ENCODE peak calls at places on chromosomes 16 and 17, in six cellular contexts. X is prostate gland, T is fibroblast of lung, P is GM12864, S is Caco-2, W is type B pancreatic cell. D is an unnamed sample.

GRCh38 chr17:39973496-39973895 is 7.1 kb upstream of the PSMD3 start:
- DNase-seq in X (no peak), T (no peak), P (no peak), S (no peak), W (no peak), D (no peak)

GRCh38 chr16:72372646-72373045 is 200.7 kb upstream of the PMFBP1 start:
- DNase-seq in X (no peak), T (no peak), P (no peak), S (no peak), W (no peak), D (no peak)

GRCh38 chr17:82899941-82900340 is 60.1 kb upstream of the ZNF750 start:
- DNase-seq in X (no peak), T (no peak), P (no peak), S (no peak), W (no peak), D (no peak)

GRCh38 chr16:63185235-63185780 is 1149.1 kb upstream of the CDH8 start:
- DNase-seq in X (no peak), T (no peak), P (no peak), S (no peak), W (no peak), D (no peak)

GRCh38 chr16:71537643-71538042 is 11.4 kb downstream of the CHST4 start:
- DNase-seq in X (peak), T (peak), P (peak), S (peak), W (no peak), D (no peak)

GRCh38 chr17:1039511-1040215 is 42.7 kb downstream of the TIMM22 start:
- DNase-seq in X (peak), T (no peak), P (no peak), S (no peak), W (no peak), D (no peak)

GRCh38 chr17:32933881-32934280 is 5.9 kb downstream of the TMEM98 start:
- DNase-seq in X (no peak), T (no peak), P (no peak), S (no peak), W (no peak), D (no peak)

GRCh38 chr17:43782903-43783462 is 2.7 kb downstream of the CFAP97D1 start:
- DNase-seq in X (no peak), T (no peak), P (no peak), S (no peak), W (no peak), D (no peak)

DNA sequence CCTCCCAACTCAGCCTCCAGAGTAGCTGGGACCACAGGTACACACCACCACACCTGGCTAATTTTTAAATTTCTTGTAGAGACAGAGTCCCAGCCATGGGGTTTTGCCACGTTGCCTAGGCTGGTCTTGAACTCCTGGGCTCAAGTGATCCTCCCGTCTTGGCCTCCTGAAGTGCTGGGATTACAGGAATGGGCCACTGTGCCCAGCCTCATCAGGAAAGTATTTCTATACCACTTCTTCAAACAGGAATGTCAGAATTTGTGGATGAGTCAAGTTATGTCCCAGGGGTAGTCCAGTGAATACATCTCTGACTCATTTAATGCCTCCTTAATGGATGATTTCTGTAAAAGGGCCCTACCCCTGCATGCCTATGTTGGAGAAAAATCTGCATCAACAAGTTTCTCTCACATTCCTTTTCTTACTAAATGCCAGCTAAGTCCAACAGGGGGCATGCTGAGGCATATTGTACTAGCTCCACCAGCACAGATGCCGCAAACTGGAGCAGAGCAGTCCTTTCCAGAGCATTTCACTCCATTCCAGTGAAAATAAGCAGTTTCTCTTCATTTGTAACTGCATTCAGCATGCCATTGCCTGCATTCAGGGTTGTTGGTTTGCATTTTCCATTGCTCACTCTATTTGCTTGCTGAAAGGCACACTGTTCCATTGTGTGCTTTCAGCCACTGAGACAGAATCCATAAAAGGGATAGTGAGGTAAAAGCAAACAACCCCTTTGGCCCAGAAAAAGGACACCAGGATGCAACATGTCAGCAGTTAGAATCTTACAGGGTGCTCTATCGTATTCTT is 5.3 kb upstream of the CAVIN1 start:
- DNase-seq in X (peak), T (peak), P (no peak), S (peak), W (no peak), D (peak)
- TF ChIP-seq CTCF in X (peak), T (peak), P (peak), S (peak), W (peak), D (peak)

DNA sequence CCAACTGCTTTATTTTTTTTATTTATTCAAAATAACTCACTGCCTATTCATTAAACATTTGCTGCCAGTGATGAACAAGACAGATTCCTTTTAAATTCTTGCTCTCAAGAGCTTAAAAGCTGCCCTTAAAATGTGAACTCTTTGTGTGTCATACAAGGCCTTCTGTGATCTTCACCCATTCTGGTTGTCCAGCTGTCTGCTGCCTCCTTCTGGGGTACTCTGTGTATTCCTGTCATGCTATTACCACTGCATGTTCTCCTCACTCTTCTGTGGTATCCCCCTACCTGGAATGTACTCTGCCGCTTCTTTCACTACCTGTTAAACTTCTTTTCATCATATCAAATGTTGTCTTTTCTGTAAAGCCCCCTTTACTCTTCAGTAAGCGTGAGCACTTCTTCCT is 165.8 kb downstream of the CHD9 start:
- DNase-seq in X (no peak), T (peak), P (no peak), S (peak), W (no peak), D (no peak)
- TF ChIP-seq CTCF in X (no peak), T (peak), P (peak), S (no peak), W (peak), D (peak)

DNA sequence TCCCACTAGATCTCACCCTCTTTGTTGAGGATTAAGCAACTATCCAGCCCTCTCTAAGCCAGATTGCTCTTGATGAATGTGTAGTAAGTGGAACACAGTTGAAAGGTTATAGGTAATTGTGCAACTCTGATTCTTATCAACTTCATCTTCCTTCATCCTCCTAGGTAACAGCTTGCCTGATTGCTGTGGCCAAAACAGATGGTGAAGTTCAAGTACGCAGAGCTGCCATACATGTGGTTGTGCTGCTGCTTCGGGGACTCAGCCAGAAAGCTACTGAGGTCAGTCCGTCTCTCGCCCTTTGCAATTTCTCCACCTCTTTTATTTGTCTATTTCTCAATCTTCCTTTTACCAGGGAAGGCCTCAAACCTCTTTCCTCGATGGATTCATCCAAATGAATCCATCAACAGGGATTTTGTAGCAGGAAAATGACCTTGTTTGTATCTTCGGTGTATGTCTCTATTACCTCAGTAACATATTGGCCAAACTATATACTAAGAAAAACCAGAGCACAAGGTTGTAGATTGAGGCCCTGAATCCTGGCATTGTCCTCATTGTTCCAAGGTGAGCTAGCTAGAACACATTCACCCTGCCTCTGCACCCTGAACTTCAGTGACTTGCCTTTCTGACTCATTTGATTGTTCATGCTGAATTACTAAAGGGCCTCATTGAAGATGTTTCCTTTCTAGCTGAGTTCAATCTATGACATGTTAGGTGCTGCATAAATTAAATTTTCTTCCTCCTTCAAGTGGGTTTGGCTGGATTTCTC is 65.1 kb upstream of the HAS3 start:
- DNase-seq in X (no peak), T (peak), P (no peak), S (peak), W (no peak), D (no peak)
- TF ChIP-seq CTCF in X (no peak), T (no peak), P (no peak), S (no peak), W (no peak), D (no peak)

DNA sequence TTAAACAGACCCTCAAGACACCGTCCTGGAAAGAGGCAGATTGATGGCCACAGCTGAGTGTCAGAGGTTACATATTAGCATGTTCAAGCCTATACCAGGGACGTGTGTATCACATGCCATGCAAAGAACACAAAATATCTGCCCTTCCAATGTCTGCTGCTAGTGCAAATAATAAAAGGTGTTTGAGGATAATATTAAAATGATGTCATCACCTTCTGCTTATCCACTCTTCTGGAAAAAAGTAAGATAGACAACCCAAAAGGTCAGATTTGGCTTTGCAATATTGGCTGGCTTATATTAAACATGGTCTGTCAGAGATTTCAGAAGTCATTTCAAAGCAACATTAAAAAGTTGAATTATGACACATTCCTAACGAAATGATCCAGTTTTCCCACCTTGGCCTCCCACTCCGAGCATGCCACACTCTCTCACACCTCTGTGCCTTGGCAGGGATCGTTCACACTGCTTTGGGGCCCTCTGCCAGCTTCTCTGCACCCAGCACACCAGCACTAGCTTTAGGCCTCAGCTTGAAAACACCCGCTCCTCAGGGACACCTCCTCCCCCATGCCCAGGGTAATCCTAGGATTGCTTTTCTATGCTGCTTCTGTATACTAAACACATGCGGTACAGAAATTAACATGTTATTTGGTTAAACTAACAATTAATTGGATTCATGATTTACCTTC is 248.2 kb downstream of the NTN1 start:
- DNase-seq in X (no peak), T (no peak), P (no peak), S (no peak), W (no peak), D (no peak)
- TF ChIP-seq CTCF in X (no peak), T (no peak), P (no peak), S (no peak), W (no peak), D (no peak)

D was measured in osteocyte.